ENCODE peak calls at places on chromosomes 6 and 20, in five cellular contexts. G is tibial artery, S is sigmoid colon, V is A549, Z is suprapubic skin. X is an unnamed sample. For H3K4me1, the result is how much of the 10 kb centered on the place peaks cover.

GRCh38 chr6:139577124-139577800 is 202.8 kb upstream of the CITED2 start:
- DNase-seq in G (no peak), S (no peak), V (no peak), Z (no peak), X (no peak)

GRCh38 chr20:3613821-3614440 is 49.3 kb downstream of the GFRA4 start:
- DNase-seq in G (no peak), S (no peak), V (no peak), Z (no peak), X (no peak)

GRCh38 chr6:39815356-39815755 is 23.2 kb downstream of the DAAM2 start:
- DNase-seq in G (no peak), S (no peak), V (no peak), Z (no peak), X (no peak)

GRCh38 chr6:169827372-169827771 is 76.0 kb downstream of the ERMARD start:
- DNase-seq in G (no peak), S (no peak), V (no peak), Z (no peak), X (no peak)

GRCh38 chr6:14754636-14755513 is 491.0 kb upstream of the JARID2 start:
- DNase-seq in G (no peak), S (no peak), V (no peak), Z (no peak), X (no peak)

GRCh38 chr6:97275809-97276208 is 7.2 kb downstream of the MMS22L start:
- DNase-seq in G (no peak), S (no peak), V (no peak), Z (no peak), X (no peak)

GRCh38 chr20:40563296-40563950 is 125.6 kb downstream of the MAFB start:
- DNase-seq in G (peak), S (no peak), V (peak), Z (peak), X (no peak)

GRCh38 chr6:109186012-109186411 is 90.7 kb downstream of the CEP57L1 start:
- DNase-seq in G (no peak), S (no peak), V (no peak), Z (no peak), X (no peak)

GRCh38 chr20:63027425-63028389 is 20.9 kb upstream of the BHLHE23 start:
- DNase-seq in G (no peak), S (no peak), V (peak), Z (peak), X (no peak)

GRCh38 chr6:46059608-46060007 is 43.9 kb upstream of the CLIC5 start:
- DNase-seq in G (no peak), S (no peak), V (no peak), Z (no peak), X (no peak)

GRCh38 chr20:43631598-43631997 is 35.3 kb upstream of the MYBL2 start:
- DNase-seq in G (no peak), S (no peak), V (no peak), Z (no peak), X (no peak)

GRCh38 chr20:63540417-63541186 is 3.4 kb upstream of the PTK6 start:
- DNase-seq in G (no peak), S (no peak), V (no peak), Z (no peak), X (no peak)

GRCh38 chr6:74705451-74705850 is 500.4 kb downstream of the COL12A1 start:
- DNase-seq in G (no peak), S (no peak), V (no peak), Z (no peak), X (no peak)

GRCh38 chr20:53515749-53516148 is 77.9 kb downstream of the ZNF217 start:
- DNase-seq in G (no peak), S (no peak), V (no peak), Z (no peak), X (no peak)

GRCh38 chr20:64240243-64241015 is 15.1 kb upstream of the PCMTD2 start:
- DNase-seq in G (peak), S (peak), V (no peak), Z (peak), X (peak)

GRCh38 chr6:102114402-102114801 is 720.9 kb downstream of the GRIK2 start:
- DNase-seq in G (no peak), S (no peak), V (peak), Z (no peak), X (no peak)

GRCh38 chr6:159106627-159107241 is 61.9 kb upstream of the TAGAP start:
- DNase-seq in G (peak), S (no peak), V (peak), Z (no peak), X (no peak)

GRCh38 chr6:1952726-1953360 is 292.6 kb downstream of the GMDS start:
- DNase-seq in G (no peak), S (no peak), V (peak), Z (no peak), X (peak)

GRCh38 chr6:66897576-66897975 is 1190.5 kb upstream of the EYS start:
- DNase-seq in G (no peak), S (no peak), V (peak), Z (no peak), X (no peak)

GRCh38 chr6:162999575-163000285 is 272.0 kb downstream of the PACRG start:
- DNase-seq in G (no peak), S (no peak), V (no peak), Z (no peak), X (no peak)

GRCh38 chr6:90000864-90001731 is 106.8 kb downstream of the GJA10 start:
- DNase-seq in G (no peak), S (no peak), V (no peak), Z (no peak), X (no peak)

GRCh38 chr6:82083646-82084045 is 163.9 kb downstream of the IBTK start:
- DNase-seq in G (no peak), S (no peak), V (no peak), Z (no peak), X (no peak)

GRCh38 chr6:77403424-77403823 is 59.9 kb downstream of the HTR1B start:
- DNase-seq in G (no peak), S (no peak), V (peak), Z (no peak), X (no peak)

GRCh38 chr20:53582574-53583351 is 10.9 kb downstream of the ZNF217 start:
- DNase-seq in G (no peak), S (peak), V (peak), Z (peak), X (peak)

GRCh38 chr6:44256291-44257006 is 879 bp downstream of the SLC35B2 start:
- DNase-seq in G (no peak), S (no peak), V (no peak), Z (no peak), X (no peak)

GRCh38 chr20:17762243-17762872 is 62.6 kb downstream of the BANF2 start:
- DNase-seq in G (no peak), S (no peak), V (no peak), Z (no peak), X (no peak)

GRCh38 chr6:112234596-112234995 is 19.8 kb downstream of the LAMA4 start:
- DNase-seq in G (no peak), S (no peak), V (no peak), Z (no peak), X (no peak)

GRCh38 chr6:112237644-112238043 is 16.7 kb downstream of the LAMA4 start:
- DNase-seq in G (peak), S (peak), V (peak), Z (peak), X (no peak)

GRCh38 chr6:112235956-112236355 is 18.4 kb downstream of the LAMA4 start:
- DNase-seq in G (no peak), S (no peak), V (no peak), Z (no peak), X (no peak)

GRCh38 chr6:112233864-112234263 is 20.5 kb downstream of the LAMA4 start:
- DNase-seq in G (no peak), S (peak), V (no peak), Z (no peak), X (no peak)

DNA sequence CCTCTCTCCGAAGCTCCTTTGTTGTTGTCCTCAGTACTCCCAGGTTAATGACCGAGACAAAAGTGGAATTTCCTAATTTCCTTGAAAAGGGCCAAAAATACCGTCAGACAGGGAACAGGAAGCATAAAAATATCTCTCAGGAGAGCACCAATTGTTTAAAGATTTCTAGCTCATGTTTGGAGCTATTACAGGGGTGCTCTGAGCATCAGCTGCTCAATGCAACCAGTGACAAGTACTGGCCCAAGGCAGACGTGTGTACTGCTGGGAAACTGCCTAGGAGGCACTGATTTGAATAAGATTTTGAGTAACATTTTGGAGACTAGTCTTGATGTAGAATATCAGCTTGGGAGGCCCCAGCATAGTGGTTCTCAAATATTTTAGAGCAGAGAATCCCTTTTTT is 17.3 kb downstream of the LAMA4 start:
- DNase-seq in G (no peak), S (no peak), V (no peak), Z (no peak), X (no peak)
- H3K4me1 ChIP-seq in G (under half), S (half or more), V (under half), Z (under half), X (under half)

GRCh38 chr6:151753581-151753980 is 53.9 kb upstream of the ESR1 start:
- DNase-seq in G (no peak), S (no peak), V (no peak), Z (no peak), X (no peak)

GRCh38 chr6:151763303-151763702 is 44.2 kb upstream of the ESR1 start:
- DNase-seq in G (no peak), S (no peak), V (no peak), Z (no peak), X (no peak)

GRCh38 chr6:151762817-151763216 is 44.7 kb upstream of the ESR1 start:
- DNase-seq in G (no peak), S (no peak), V (no peak), Z (no peak), X (no peak)

GRCh38 chr6:151760486-151760885 is 47.0 kb upstream of the ESR1 start:
- DNase-seq in G (no peak), S (no peak), V (no peak), Z (no peak), X (no peak)

GRCh38 chr6:151757506-151757955 is 50.0 kb upstream of the ESR1 start:
- DNase-seq in G (no peak), S (no peak), V (no peak), Z (no peak), X (no peak)
- H3K27ac ChIP-seq in G (no peak), S (peak), V (no peak), Z (no peak), X (peak)

GRCh38 chr6:135360222-135360621 is 137.3 kb downstream of the AHI1 start:
- DNase-seq in G (no peak), S (no peak), V (no peak), Z (no peak), X (no peak)

GRCh38 chr6:135358251-135358821 is 139.2 kb downstream of the AHI1 start:
- DNase-seq in G (no peak), S (no peak), V (peak), Z (no peak), X (no peak)

GRCh38 chr6:135358907-135359459 is 138.6 kb downstream of the AHI1 start:
- DNase-seq in G (no peak), S (no peak), V (no peak), Z (no peak), X (no peak)

DNA sequence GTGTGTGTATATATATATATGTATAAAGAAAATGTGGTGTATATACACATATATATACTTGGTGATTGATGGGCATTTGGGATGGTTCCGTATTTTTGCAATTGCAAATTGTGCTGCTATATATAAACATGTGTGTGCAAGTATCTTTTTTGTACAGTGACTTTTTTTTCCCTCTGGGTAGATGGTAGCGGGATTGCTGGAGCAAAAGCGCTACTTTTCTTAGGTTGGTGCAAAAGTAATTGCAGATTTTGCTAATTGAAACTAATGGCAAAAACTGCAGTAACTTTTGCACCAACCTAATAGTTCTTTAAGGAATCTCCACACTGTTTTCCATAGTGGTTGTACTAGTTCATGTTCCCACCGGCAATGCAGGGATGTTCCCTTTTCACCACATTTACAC is 135.4 kb downstream of the AHI1 start:
- DNase-seq in G (no peak), S (no peak), V (no peak), Z (no peak), X (no peak)
- TF ChIP-seq CTCF in G (no peak), S (no peak), V (no peak), Z (no peak), X (no peak)

GRCh38 chr6:137731600-137731959 is 135.5 kb upstream of the TNFAIP3 start:
- DNase-seq in G (no peak), S (no peak), V (no peak), Z (no peak), X (no peak)
- H3K4me1 ChIP-seq in G (under half), S (under half), V (under half), Z (under half), X (under half)

GRCh38 chr6:149035806-149036205 is 281.7 kb upstream of the TAB2 start:
- DNase-seq in G (no peak), S (no peak), V (no peak), Z (no peak), X (no peak)

GRCh38 chr6:149031545-149032317 is 284.9 kb downstream of the UST start:
- DNase-seq in G (peak), S (no peak), V (peak), Z (no peak), X (no peak)

GRCh38 chr6:149032318-149032598 is 285.3 kb upstream of the TAB2 start:
- DNase-seq in G (no peak), S (no peak), V (no peak), Z (no peak), X (no peak)

GRCh38 chr6:149033454-149034241 is 283.9 kb upstream of the TAB2 start:
- DNase-seq in G (no peak), S (no peak), V (no peak), Z (no peak), X (no peak)

GRCh38 chr6:149032599-149033405 is 284.7 kb upstream of the TAB2 start:
- DNase-seq in G (no peak), S (no peak), V (peak), Z (no peak), X (no peak)
- H3K27ac ChIP-seq in G (peak), S (peak), V (peak), Z (peak), X (peak)

GRCh38 chr6:18121580-18122127 is 823 bp downstream of the NHLRC1 start:
- DNase-seq in G (no peak), S (peak), V (no peak), Z (no peak), X (no peak)

GRCh38 chr6:18119236-18119635 is 3.2 kb downstream of the NHLRC1 start:
- DNase-seq in G (no peak), S (no peak), V (no peak), Z (no peak), X (no peak)

GRCh38 chr6:18118330-18118729 is 4.1 kb downstream of the NHLRC1 start:
- DNase-seq in G (no peak), S (no peak), V (no peak), Z (no peak), X (no peak)

GRCh38 chr6:18126116-18126515 is 3.6 kb upstream of the NHLRC1 start:
- DNase-seq in G (no peak), S (no peak), V (no peak), Z (no peak), X (no peak)

GRCh38 chr6:18122128-18123093 is at the start of gene NHLRC1:
- DNase-seq in G (peak), S (peak), V (peak), Z (peak), X (peak)
- TF ChIP-seq CTCF in G (peak), S (peak), V (peak), Z (peak), X (peak)